ENCODE peak calls at places on chromosomes 4 and X, in five cellular contexts. X is GM12878, B is HepG2, E is upper lobe of left lung, V is K562. N is an unnamed sample.

GRCh38 chr4:13092702-13093101 is 391.4 kb downstream of the RAB28 start:
- ATAC-seq in B (no peak), V (no peak), E (peak; percentile 88), X (no peak), N (peak; percentile 84)

GRCh38 chr4:138680251-138680650 is 335.3 kb upstream of the NOCT start:
- ATAC-seq in V (no peak), X (no peak), E (no peak), B (no peak), N (no peak)

GRCh38 chr4:145868637-145869409 is 69.8 kb downstream of the ZNF827 start:
- ATAC-seq in E (no peak), X (peak; percentile 80), B (no peak), V (no peak), N (no peak)

GRCh38 chr4:169150806-169151205 is 120.0 kb downstream of the SH3RF1 start:
- ATAC-seq in V (no peak), X (no peak), E (no peak), B (no peak), N (no peak)

GRCh38 chr4:40152642-40153041 is 44.2 kb upstream of the RHOH start:
- ATAC-seq in X (peak; percentile 62), E (no peak), V (no peak), B (no peak), N (no peak)

GRCh38 chrX:138128025-138128671 is 562.2 kb downstream of the ZIC3 start:
- ATAC-seq in B (peak; percentile 81), V (peak; percentile 88), E (no peak), X (peak; percentile 92), N (peak; percentile 61)

GRCh38 chrX:39969099-39969825 is 128.5 kb downstream of the BCOR start:
- ATAC-seq in E (no peak), B (peak; percentile 35), X (no peak), V (peak; percentile 51), N (no peak)

GRCh38 chr4:110867981-110868380 is 245.1 kb upstream of the PITX2 start:
- ATAC-seq in E (no peak), V (no peak), X (no peak), B (no peak), N (no peak)

GRCh38 chr4:15793506-15794363 is 15.6 kb downstream of the CD38 start:
- ATAC-seq in B (no peak), V (no peak), E (no peak), X (no peak), N (no peak)

GRCh38 chrX:105483011-105483410 is 262.5 kb upstream of the TEX13A start:
- ATAC-seq in X (no peak), B (no peak), E (no peak), V (no peak), N (no peak)

GRCh38 chr4:119152741-119153140 is 17.1 kb downstream of the MYOZ2 start:
- ATAC-seq in B (no peak), V (no peak), E (no peak), X (no peak), N (no peak)

GRCh38 chrX:40167240-40168182 is 69.8 kb upstream of the BCOR start:
- ATAC-seq in X (no peak), E (peak; percentile 33), B (no peak), V (no peak), N (peak; percentile 13)

GRCh38 chr4:7909966-7910720 is 29.5 kb downstream of the AFAP1 start:
- ATAC-seq in E (peak; percentile 59), X (no peak), V (no peak), B (no peak), N (peak; percentile 71)

GRCh38 chrX:9911479-9911878 is 55.7 kb upstream of the CLDN34 start:
- ATAC-seq in E (no peak), V (no peak), X (no peak), B (no peak), N (no peak)

GRCh38 chr4:10158355-10158942 is 41.9 kb upstream of the WDR1 start:
- ATAC-seq in X (no peak), E (no peak), B (no peak), V (no peak), N (peak; percentile 52)

GRCh38 chr4:25178838-25179261 is 18.6 kb upstream of the SEPSECS start:
- ATAC-seq in E (no peak), X (no peak), V (no peak), B (peak; percentile 96), N (no peak)

GRCh38 chr4:1218892-1219552 is 29.9 kb downstream of the CTBP1 start:
- ATAC-seq in V (no peak), B (no peak), E (no peak), X (peak; percentile 91), N (no peak)

GRCh38 chrX:65634732-65635131 is 32.7 kb upstream of the MSN start:
- ATAC-seq in V (no peak), E (no peak), B (no peak), X (no peak), N (no peak)

GRCh38 chr4:83125738-83126141 is 11.2 kb upstream of the PLAC8 start:
- ATAC-seq in V (peak; percentile 35), X (peak; percentile 64), E (peak; percentile 38), B (no peak), N (no peak)

GRCh38 chrX:139083191-139083590 is 371.7 kb upstream of the FGF13 start:
- ATAC-seq in X (no peak), E (no peak), V (no peak), B (no peak), N (no peak)

GRCh38 chrX:16695079-16695676 is 17.3 kb downstream of the CTPS2 start:
- ATAC-seq in B (peak; percentile 62), X (peak; percentile 92), E (peak; percentile 67), V (peak; percentile 87), N (peak; percentile 55)

GRCh38 chrX:77953708-77954107 is 15.7 kb downstream of the PGAM4 start:
- ATAC-seq in B (no peak), E (no peak), X (no peak), V (peak; percentile 56), N (no peak)

GRCh38 chrX:51697397-51697796 is 12.9 kb upstream of the CENPVL1 start:
- ATAC-seq in E (no peak), X (no peak), V (no peak), B (no peak), N (no peak)

DNA sequence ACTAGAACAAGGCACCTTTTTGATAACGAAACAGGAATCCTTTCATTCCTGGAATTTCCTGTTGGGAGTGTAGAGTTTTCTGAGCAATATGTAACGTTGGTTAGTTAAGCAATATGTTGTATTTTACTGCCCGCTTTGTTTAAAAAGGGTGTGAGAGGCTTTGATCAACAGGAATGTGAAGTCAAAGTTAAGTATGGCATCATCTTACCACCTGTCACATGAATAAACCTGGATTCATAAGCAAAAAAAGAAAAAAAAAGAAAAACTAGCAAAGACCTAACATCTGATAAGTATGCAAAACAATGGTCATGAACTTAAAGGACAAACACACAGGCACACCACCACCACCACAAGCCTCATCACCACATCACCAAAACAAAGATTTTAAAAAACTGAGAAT is 7.1 kb upstream of the CXCL5 start:
- ATAC-seq in B (peak; percentile 72), E (peak; percentile 34), V (peak; percentile 60), X (no peak), N (no peak)
- TF ChIP-seq EP300 in B (no peak), E (no peak), V (no peak), X (no peak), N (no peak)

GRCh38 chrX:115940348-115940747 is 230.2 kb upstream of the AGTR2 start:
- ATAC-seq in X (peak; percentile 32), V (no peak), B (peak; percentile 58), E (no peak), N (peak; percentile 14)
- H3K4me1 ChIP-seq in X (peaks cover 11% of the 10 kb centered on the region), V (no peaks in the 10 kb centered on the region), B (peaks cover 22% of the 10 kb centered on the region), E (peaks cover 4% of the 10 kb centered on the region), N (no peaks in the 10 kb centered on the region)

GRCh38 chr4:3826247-3827172 is 60.3 kb downstream of the ADRA2C start:
- ATAC-seq in X (no peak), V (no peak), E (no peak), B (no peak), N (no peak)
- H3K27me3 ChIP-seq in X (no peaks in the 10 kb centered on the region), V (peaks cover 27% of the 10 kb centered on the region), E (no peaks in the 10 kb centered on the region), B (no peaks in the 10 kb centered on the region), N (peaks cover 8% of the 10 kb centered on the region)

GRCh38 chr4:5364406-5364805 is 313.1 kb downstream of the STK32B start:
- ATAC-seq in X (no peak), E (no peak), V (no peak), B (no peak), N (no peak)

GRCh38 chr4:5368426-5368825 is 317.1 kb downstream of the STK32B start:
- ATAC-seq in E (no peak), B (no peak), X (no peak), V (no peak), N (no peak)

GRCh38 chr4:5365071-5366008 is 314.1 kb downstream of the STK32B start:
- ATAC-seq in V (no peak), E (no peak), B (no peak), X (no peak), N (no peak)

GRCh38 chr4:5366009-5366386 is 314.7 kb downstream of the STK32B start:
- ATAC-seq in E (no peak), X (no peak), V (no peak), B (no peak), N (no peak)

GRCh38 chr4:5366421-5366820 is 315.1 kb downstream of the STK32B start:
- ATAC-seq in B (no peak), X (no peak), E (no peak), V (no peak), N (no peak)
- TF ChIP-seq EP300 in B (no peak), X (no peak), E (no peak), V (no peak), N (no peak)

DNA sequence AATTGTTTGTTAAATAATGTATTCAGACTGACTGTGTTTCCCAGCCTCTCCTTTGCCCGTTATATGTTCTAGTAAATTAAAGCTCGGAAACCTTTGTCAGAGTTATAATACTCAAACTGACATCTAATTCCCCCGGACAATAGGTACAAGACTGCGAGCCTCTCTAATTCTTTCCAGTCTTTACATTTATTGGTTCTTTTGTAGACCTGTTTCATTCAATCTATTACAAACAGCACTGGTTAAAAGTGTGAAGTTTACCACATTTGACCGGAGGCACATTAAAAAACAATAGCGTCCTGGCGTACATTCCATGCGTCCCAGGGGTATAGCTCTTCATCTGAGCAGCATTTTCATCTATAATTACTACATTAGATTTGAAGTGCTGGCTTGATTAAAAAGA is 49.9 kb upstream of the TENM3 start:
- ATAC-seq in X (no peak), E (no peak), B (no peak), V (no peak), N (no peak)
- H3K4me1 ChIP-seq in X (no peaks in the 10 kb centered on the region), E (no peaks in the 10 kb centered on the region), B (no peaks in the 10 kb centered on the region), V (no peaks in the 10 kb centered on the region), N (no peaks in the 10 kb centered on the region)

DNA sequence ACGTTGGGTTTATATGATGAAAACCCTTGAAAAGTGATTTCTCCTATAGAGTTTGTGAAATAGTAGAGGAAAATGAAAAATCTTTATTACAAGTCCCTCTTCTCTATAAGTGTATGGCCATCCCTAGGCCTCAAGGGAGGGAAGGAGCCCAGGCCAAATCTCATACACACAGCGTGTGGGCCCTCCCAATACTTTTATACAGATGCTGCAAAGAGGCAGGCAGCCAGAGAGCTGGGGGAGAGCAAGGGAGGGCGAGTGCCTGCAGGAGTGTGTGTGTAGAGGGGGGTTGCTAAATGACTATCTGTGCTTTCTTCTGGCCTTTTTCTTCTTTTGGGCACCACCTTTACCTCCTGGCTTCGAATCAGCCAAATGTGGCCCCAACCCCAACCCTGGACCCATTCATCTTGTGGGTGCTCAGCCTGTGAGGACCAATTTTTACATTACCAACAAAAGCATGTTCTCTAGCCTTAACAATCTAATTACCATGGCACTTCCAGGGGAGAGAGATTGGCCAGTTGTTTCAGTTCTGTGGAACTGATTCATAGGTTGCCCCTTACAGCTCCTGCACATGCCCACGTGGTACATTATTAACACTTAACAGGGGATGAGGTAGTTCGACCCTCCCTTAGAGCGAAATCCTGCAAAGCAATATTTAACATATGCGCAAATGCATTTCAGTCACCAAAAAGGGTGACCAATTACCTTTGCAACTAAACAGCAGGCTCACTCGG is 2.0 kb downstream of the GPC3 start:
- ATAC-seq in X (no peak), E (no peak), B (no peak), V (no peak), N (no peak)
- H3K27me3 ChIP-seq in X (no peaks in the 10 kb centered on the region), E (peaks cover 5% of the 10 kb centered on the region), B (no peaks in the 10 kb centered on the region), V (peaks cover 4% of the 10 kb centered on the region), N (peaks cover 20% of the 10 kb centered on the region)

GRCh38 chr4:78325244-78326187 is 226.1 kb upstream of the ANXA3 start:
- ATAC-seq in V (no peak), E (no peak), X (no peak), B (no peak), N (no peak)
- TF ChIP-seq EP300 in V (no peak), E (no peak), X (no peak), B (no peak), N (no peak)